ENCODE peak calls at places on chromosomes 4 and X, in five cellular contexts. B, U, K, F and M are unnamed samples. For H3K4me1, the result is how much of the 10 kb centered on the place peaks cover.

GRCh38 chr4:75844151-75844662 is 58.0 kb downstream of the PPEF2 start:
- DNase-seq in B (peak), U (no peak), K (no peak), F (peak), M (no peak)

GRCh38 chrX:18354369-18355329 is at the start of gene SCML2:
- DNase-seq in B (peak), U (peak), K (peak), F (peak), M (no peak)

GRCh38 chrX:130165181-130165702 is 399 bp downstream of the AIFM1 start:
- DNase-seq in B (no peak), U (no peak), K (no peak), F (no peak), M (no peak)

GRCh38 chrX:24241822-24242648 is 71.8 kb downstream of the SUPT20HL2 start:
- DNase-seq in B (peak), U (no peak), K (peak), F (peak), M (no peak)

GRCh38 chr4:40367451-40367850 is 32.3 kb downstream of the CHRNA9 start:
- DNase-seq in B (no peak), U (no peak), K (no peak), F (no peak), M (no peak)

GRCh38 chr4:24514808-24515207 is 69.5 kb downstream of the DHX15 start:
- DNase-seq in B (peak), U (no peak), K (no peak), F (no peak), M (no peak)

GRCh38 chr4:65472531-65472930 is 197.8 kb downstream of the EPHA5 start:
- DNase-seq in B (no peak), U (no peak), K (no peak), F (no peak), M (no peak)

GRCh38 chr4:152943673-152944072 is 7.5 kb downstream of the FHDC1 start:
- DNase-seq in B (no peak), U (no peak), K (no peak), F (no peak), M (no peak)

GRCh38 chr4:154854362-154854761 is 73.3 kb downstream of the RBM46 start:
- DNase-seq in B (no peak), U (no peak), K (no peak), F (no peak), M (no peak)

GRCh38 chrX:109830704-109831206 is 97.7 kb upstream of the ACSL4 start:
- DNase-seq in B (no peak), U (no peak), K (no peak), F (no peak), M (no peak)

DNA sequence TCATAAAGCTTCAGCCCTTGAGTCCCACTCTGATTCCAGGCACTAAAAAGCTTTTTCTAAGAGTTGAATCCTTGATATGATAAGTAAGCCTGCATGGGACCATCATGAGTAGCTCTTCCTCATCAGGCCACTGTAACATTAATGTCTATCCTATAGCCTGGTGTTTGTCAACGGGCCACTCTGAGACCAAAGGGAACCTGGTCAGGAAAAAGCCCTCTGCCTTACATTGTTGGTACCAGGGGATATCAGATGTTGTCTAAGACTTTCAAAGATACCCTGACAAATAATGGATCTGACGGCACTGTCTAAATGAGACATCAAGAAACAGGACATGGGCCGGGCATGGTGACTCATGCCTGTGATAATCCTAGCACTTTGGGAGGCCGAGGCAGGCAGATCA is 26.1 kb downstream of the TBC1D9 start:
- DNase-seq in B (no peak), U (no peak), K (no peak), F (no peak), M (no peak)
- H3K27ac ChIP-seq in B (no peak), U (no peak), K (no peak), F (no peak), M (no peak)

GRCh38 chr4:88610771-88611170 is 18.5 kb downstream of the HERC3 start:
- DNase-seq in B (no peak), U (no peak), K (peak), F (peak), M (no peak)
- H3K4me1 ChIP-seq in B (under half), U (under half), K (half or more), F (under half), M (half or more)

GRCh38 chr4:139455187-139455586 is 1.3 kb downstream of the RAB33B start:
- DNase-seq in B (no peak), U (no peak), K (no peak), F (no peak), M (no peak)
- TF ChIP-seq POLR2A in B (no peak), U (no peak), K (no peak), F (no peak), M (no peak)

DNA sequence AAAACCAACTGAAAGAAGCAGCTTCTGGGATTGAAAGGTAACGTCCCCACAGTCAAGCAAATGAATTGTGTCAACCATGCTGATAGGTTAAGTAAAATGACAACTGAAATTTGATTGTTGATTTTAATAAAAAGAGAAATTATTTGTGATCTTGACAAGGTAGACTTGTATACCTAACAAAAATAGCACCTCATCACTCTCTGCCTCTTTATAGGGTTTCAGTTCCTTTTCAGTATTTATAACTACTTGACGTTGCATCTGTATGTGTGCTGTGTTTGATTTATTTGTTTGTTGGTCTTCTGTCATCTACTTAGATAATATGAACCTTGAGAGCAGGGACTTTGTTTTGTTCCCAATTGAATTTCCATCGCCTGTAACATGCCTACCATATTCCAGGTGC is 7.9 kb upstream of the PPP3CA start:
- DNase-seq in B (no peak), U (no peak), K (no peak), F (no peak), M (no peak)
- H3K27ac ChIP-seq in B (peak), U (no peak), K (no peak), F (no peak), M (no peak)

GRCh38 chr4:151690164-151690856 is 70.5 kb downstream of the GATB start:
- DNase-seq in B (no peak), U (no peak), K (no peak), F (no peak), M (no peak)
- H3K4me1 ChIP-seq in B (under half), U (under half), K (half or more), F (under half), M (half or more)

GRCh38 chrX:53082773-53083616 is 828 bp downstream of the TSPYL2 start:
- DNase-seq in B (no peak), U (no peak), K (no peak), F (no peak), M (no peak)

GRCh38 chrX:53084863-53085262 is 2.7 kb downstream of the TSPYL2 start:
- DNase-seq in B (no peak), U (no peak), K (no peak), F (no peak), M (no peak)

GRCh38 chrX:53081925-53082772 is at the start of gene TSPYL2:
- DNase-seq in B (peak), U (peak), K (peak), F (peak), M (peak)

GRCh38 chrX:53085661-53086229 is 3.6 kb downstream of the TSPYL2 start:
- DNase-seq in B (no peak), U (no peak), K (no peak), F (no peak), M (no peak)

DNA sequence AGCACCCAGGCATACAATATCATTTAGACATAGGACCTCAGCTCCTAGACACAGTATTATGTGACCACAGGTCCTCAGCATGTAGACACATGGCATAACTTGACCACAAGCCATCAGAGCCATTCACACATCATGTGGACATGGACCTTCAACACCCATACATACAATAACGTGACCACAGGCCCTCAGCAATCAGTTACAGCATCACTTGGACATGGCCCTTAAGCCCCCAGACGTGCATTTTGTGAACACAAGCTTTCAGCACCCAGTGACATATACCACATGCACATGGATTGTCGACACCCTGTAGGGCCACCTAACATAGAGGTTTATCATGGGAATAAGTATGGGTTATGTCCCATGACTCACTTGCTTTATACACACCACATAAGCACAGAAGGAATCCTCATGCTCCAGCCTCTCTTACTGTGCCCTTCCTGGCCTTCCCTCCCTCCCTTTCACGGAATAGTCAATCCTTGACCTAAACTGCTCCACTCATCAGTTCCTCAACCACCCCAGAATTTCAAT is 1.9 kb downstream of the TSPYL2 start:
- DNase-seq in B (no peak), U (no peak), K (no peak), F (no peak), M (no peak)
- TF ChIP-seq POLR2A in B (no peak), U (no peak), K (no peak), F (no peak), M (no peak)

DNA sequence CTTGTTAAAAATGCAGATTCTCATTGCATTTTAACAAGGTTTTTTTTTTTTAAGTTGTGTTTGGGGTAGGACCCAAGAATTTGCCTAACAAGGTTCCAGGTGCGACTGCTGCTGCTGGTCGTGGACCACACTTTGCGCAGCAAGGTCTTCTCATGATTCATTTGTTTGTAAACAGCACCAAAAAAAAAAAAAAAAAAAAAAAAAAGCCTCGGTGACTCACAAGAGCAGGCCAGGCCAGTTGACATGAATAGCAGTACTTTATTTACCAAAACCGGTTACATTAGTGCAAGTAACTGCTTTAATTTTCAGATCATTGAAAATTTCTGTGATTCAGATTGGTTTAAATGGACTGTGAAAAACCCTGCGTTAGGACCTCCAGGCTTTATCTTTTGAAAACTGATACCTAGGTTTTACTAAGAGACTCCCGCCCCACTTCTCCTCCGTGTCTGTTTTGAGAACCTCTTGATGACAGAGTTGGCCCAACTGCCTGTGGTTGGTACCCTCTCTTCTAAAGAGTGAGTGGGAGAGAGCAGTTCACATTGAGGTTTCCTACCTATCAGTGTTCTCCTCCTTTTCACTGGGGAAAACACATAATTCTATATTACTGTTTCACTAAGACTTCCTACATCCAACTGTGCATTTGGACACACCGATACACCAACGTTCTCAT is 86.2 kb downstream of the PHEX start:
- DNase-seq in B (peak), U (no peak), K (no peak), F (no peak), M (no peak)
- H3K27ac ChIP-seq in B (peak), U (peak), K (no peak), F (no peak), M (no peak)

GRCh38 chr4:147790412-147790811 is 58.5 kb downstream of the ARHGAP10 start:
- DNase-seq in B (no peak), U (no peak), K (no peak), F (no peak), M (no peak)
- H3K4me1 ChIP-seq in B (under half), U (under half), K (half or more), F (half or more), M (half or more)

DNA sequence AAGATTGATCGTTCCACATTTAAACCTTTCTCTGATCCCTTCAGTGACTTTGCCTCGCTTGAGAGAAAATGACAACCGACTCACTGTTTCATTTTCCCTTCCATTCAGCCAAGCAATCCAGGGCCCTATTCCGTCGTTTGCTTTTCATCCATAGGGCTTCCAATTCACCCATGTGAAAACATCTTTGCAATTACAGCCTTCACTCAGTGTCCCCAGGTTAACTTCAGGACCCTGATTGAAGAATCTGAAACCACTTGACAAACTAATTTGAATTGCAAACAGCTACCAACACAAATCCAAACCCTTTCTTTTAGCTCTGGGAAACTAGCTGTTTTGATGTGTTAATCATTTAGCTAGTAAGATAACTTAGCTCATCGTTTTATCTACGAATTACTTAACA is 120.2 kb upstream of the FAM9C start:
- DNase-seq in B (no peak), U (no peak), K (no peak), F (no peak), M (no peak)
- TF ChIP-seq POLR2A in B (no peak), U (no peak), K (no peak), F (no peak), M (no peak)

DNA sequence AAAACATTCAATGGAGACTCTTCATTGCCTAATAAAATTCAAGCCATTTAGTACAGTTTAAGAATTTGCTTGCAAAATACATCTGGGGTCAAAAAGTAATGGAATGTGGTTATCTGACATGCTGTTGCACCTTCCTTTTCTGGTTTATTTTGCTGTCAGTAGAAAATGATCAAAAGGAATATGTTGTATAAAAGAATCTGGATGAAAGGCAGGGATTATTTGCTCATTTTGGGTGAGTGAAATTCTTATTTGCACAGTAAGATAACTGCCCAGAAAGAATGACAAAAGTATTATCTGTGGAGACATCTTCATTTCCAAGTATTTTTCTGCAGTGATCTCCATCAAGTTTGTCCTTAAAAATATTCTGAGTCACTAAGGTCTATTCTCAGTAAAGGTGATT is 30.4 kb downstream of the BOD1L1 start:
- DNase-seq in B (no peak), U (no peak), K (no peak), F (no peak), M (no peak)
- H3K27ac ChIP-seq in B (peak), U (no peak), K (no peak), F (no peak), M (no peak)